ENCODE peak calls at places on chromosomes 4 and X, in five cellular contexts. N, T, Y, G and I are unnamed samples.

GRCh38 chrX:120365320-120365719 is 3.4 kb downstream of the ATP1B4 start:
- DNase-seq in T (peak), G (peak), Y (peak), N (peak), I (peak)

GRCh38 chr4:61772116-61772515 is 572.0 kb downstream of the ADGRL3 start:
- DNase-seq in G (no peak), Y (no peak), T (no peak), N (peak), I (no peak)

GRCh38 chr4:108571027-108571569 is 49.3 kb upstream of the RPL34 start:
- DNase-seq in T (no peak), Y (no peak), N (peak), G (no peak), I (no peak)

GRCh38 chr4:143587703-143588102 is 74.2 kb downstream of the SMARCA5 start:
- DNase-seq in Y (no peak), T (peak), G (no peak), N (peak), I (no peak)

GRCh38 chr4:127012549-127012948 is 620.2 kb upstream of the INTU start:
- DNase-seq in Y (no peak), N (peak), G (no peak), T (no peak), I (no peak)

GRCh38 chr4:100841911-100842310 is 324.1 kb upstream of the EMCN start:
- DNase-seq in G (no peak), N (peak), T (no peak), Y (no peak), I (no peak)

GRCh38 chr4:108446554-108446953 is 173.8 kb upstream of the RPL34 start:
- DNase-seq in G (no peak), Y (no peak), N (no peak), T (no peak), I (no peak)

GRCh38 chrX:57607295-57608187 is 15.7 kb downstream of the ZXDB start:
- DNase-seq in T (no peak), N (no peak), G (no peak), Y (no peak), I (no peak)

GRCh38 chr4:147837435-147837834 is 105.5 kb downstream of the ARHGAP10 start:
- DNase-seq in Y (no peak), N (no peak), T (peak), G (no peak), I (no peak)

GRCh38 chr4:23934223-23934622 is 44.4 kb upstream of the PPARGC1A start:
- DNase-seq in T (no peak), N (no peak), G (no peak), Y (no peak), I (no peak)

GRCh38 chr4:156322592-156322991 is 368.9 kb upstream of the CTSO start:
- DNase-seq in G (no peak), T (no peak), N (peak), Y (no peak), I (no peak)

GRCh38 chrX:23908219-23909003 is 605 bp downstream of the CXorf58 start:
- DNase-seq in Y (peak), T (no peak), N (no peak), G (no peak), I (no peak)

GRCh38 chrX:155148724-155149537 is 67.3 kb upstream of the VBP1 start:
- DNase-seq in N (peak), G (no peak), T (peak), Y (peak), I (peak)

GRCh38 chrX:3204606-3205005 is 141.8 kb downstream of the MXRA5 start:
- DNase-seq in G (no peak), Y (no peak), T (no peak), N (no peak), I (no peak)

GRCh38 chr4:76622126-76622525 is 187.1 kb downstream of the SHROOM3 start:
- DNase-seq in Y (peak), G (no peak), N (peak), T (no peak), I (no peak)

GRCh38 chr4:98663226-98664006 is 5.0 kb upstream of the TSPAN5 start:
- DNase-seq in N (no peak), Y (no peak), T (no peak), G (no peak), I (no peak)

GRCh38 chrX:15334561-15334960 is 762 bp downstream of the PIGA start:
- DNase-seq in T (peak), G (no peak), Y (peak), N (peak), I (no peak)

GRCh38 chrX:77160301-77160700 is 286.9 kb upstream of the FGF16 start:
- DNase-seq in T (peak), G (no peak), N (peak), Y (no peak), I (peak)

GRCh38 chrX:150363561-150364346 is 637 bp downstream of the MAMLD1 start:
- DNase-seq in G (peak), N (peak), T (peak), Y (peak), I (no peak)

GRCh38 chrX:103879339-103879738 is 47.3 kb upstream of the RAB9B start:
- DNase-seq in G (no peak), Y (no peak), T (no peak), N (peak), I (peak)

GRCh38 chr4:77002321-77002720 is 52.8 kb downstream of the SEPTIN11 start:
- DNase-seq in G (no peak), T (no peak), Y (no peak), N (no peak), I (no peak)

GRCh38 chr4:1799364-1799996 is 6.4 kb downstream of the FGFR3 start:
- DNase-seq in Y (no peak), N (no peak), G (no peak), T (no peak), I (no peak)

GRCh38 chrX:3518870-3519269 is 172.4 kb upstream of the MXRA5 start:
- DNase-seq in N (peak), G (no peak), Y (peak), T (no peak), I (no peak)

GRCh38 chr4:7863911-7864681 is 75.6 kb downstream of the AFAP1 start:
- DNase-seq in Y (no peak), T (peak), G (no peak), N (no peak), I (no peak)

GRCh38 chrX:44082829-44083228 is 109.6 kb upstream of the NDP start:
- DNase-seq in G (no peak), N (no peak), T (no peak), Y (no peak), I (no peak)

GRCh38 chrX:119423631-119424030 is 24.5 kb downstream of the SLC25A43 start:
- DNase-seq in N (peak), Y (no peak), T (peak), G (no peak), I (no peak)

GRCh38 chrX:134600714-134601113 is 57.6 kb downstream of the PLAC1 start:
- DNase-seq in G (no peak), T (no peak), Y (no peak), N (peak), I (no peak)

GRCh38 chrX:68870357-68870756 is 41.5 kb downstream of the EFNB1 start:
- DNase-seq in Y (no peak), G (no peak), T (no peak), N (peak), I (no peak)

GRCh38 chr4:162403956-162404355 is 240.2 kb upstream of the FSTL5 start:
- DNase-seq in N (no peak), G (no peak), Y (no peak), T (no peak), I (no peak)